ENCODE peak calls at places on chromosomes 12 and 14, in four cellular contexts. E is C1 segment of cervical spinal cord, Z is EH, L is GM23248. V is an unnamed sample.

GRCh38 chr14:67833403-67833802 is 13.8 kb downstream of the RAD51B start:
- DNase-seq in E (no peak), Z (no peak), L (no peak), V (no peak)

GRCh38 chr14:73386342-73386741 is 72.0 kb downstream of the NUMB start:
- DNase-seq in Z (no peak), E (no peak), L (peak; percentile 41), V (no peak)

GRCh38 chr14:82642425-82642824 is 1108.8 kb upstream of the SEL1L start:
- DNase-seq in L (no peak), Z (no peak), E (no peak), V (no peak)

GRCh38 chr12:118187746-118188390 is 51.9 kb downstream of the PEBP1 start:
- DNase-seq in E (no peak), L (no peak), Z (no peak), V (no peak)

GRCh38 chr12:95205685-95206084 is 11.6 kb downstream of the FGD6 start:
- DNase-seq in Z (peak; percentile 83), L (peak; percentile 92), E (peak; percentile 42), V (no peak)

GRCh38 chr12:95625012-95625411 is 73.7 kb upstream of the USP44 start:
- DNase-seq in L (no peak), E (no peak), Z (no peak), V (no peak)

GRCh38 chr14:85934886-85935254 is 404.9 kb downstream of the FLRT2 start:
- DNase-seq in Z (no peak), E (no peak), L (no peak), V (no peak)

GRCh38 chr14:95664046-95664445 is 22.2 kb upstream of the TCL1B start:
- DNase-seq in L (no peak), Z (no peak), E (no peak), V (no peak)

GRCh38 chr12:9936597-9936996 is 4.4 kb upstream of the CLEC2A start:
- DNase-seq in L (no peak), E (no peak), Z (no peak), V (no peak)

GRCh38 chr14:66624319-66624937 is 116.5 kb downstream of the GPHN start:
- DNase-seq in Z (peak; percentile 72), E (peak; percentile 39), L (peak; percentile 77), V (no peak)

GRCh38 chr12:92927055-92927435 is 2.0 kb downstream of the EEA1 start:
- DNase-seq in E (no peak), Z (peak; percentile 88), L (peak; percentile 72), V (no peak)

GRCh38 chr14:96938946-96939345 is 141.8 kb downstream of the VRK1 start:
- DNase-seq in Z (no peak), E (no peak), L (peak; percentile 4), V (no peak)

GRCh38 chr14:65976771-65977170 is 509.4 kb upstream of the CCDC196 start:
- DNase-seq in E (no peak), Z (no peak), L (peak; percentile 31), V (no peak)